ENCODE peak calls at places on chromosomes 11 and 22, in five cellular contexts. L is thoracic aorta, A is ovary, Q is endothelial cell, O is fibroblast of villous mesenchyme. F is an unnamed sample.

GRCh38 chr22:37148031-37148651 is 1.6 kb downstream of the IL2RB start:
- DNase-seq in O (no peak), Q (no peak), A (no peak), L (no peak), F (no peak)

GRCh38 chr22:29139965-29140782 is 65.5 kb upstream of the EMID1 start:
- DNase-seq in L (no peak), Q (no peak), A (no peak), O (peak), F (peak)

GRCh38 chr11:82775736-82776346 is 42.2 kb upstream of the FAM181B start:
- DNase-seq in O (peak), L (no peak), A (no peak), Q (peak), F (peak)

GRCh38 chr11:76201056-76201455 is 5.2 kb downstream of the WNT11 start:
- DNase-seq in A (no peak), Q (no peak), O (no peak), L (no peak), F (no peak)

GRCh38 chr11:7525424-7525823 is 11.6 kb downstream of the PPFIBP2 start:
- DNase-seq in A (no peak), L (no peak), Q (no peak), O (no peak), F (no peak)

GRCh38 chr22:30340911-30341685 is 14.4 kb upstream of the TBC1D10A start:
- DNase-seq in A (no peak), Q (no peak), O (no peak), L (peak), F (no peak)

GRCh38 chr11:133228406-133229330 is 303.6 kb downstream of the OPCML start:
- DNase-seq in O (no peak), Q (peak), L (no peak), A (no peak), F (no peak)

GRCh38 chr11:8691601-8692000 is 9.0 kb downstream of the RPL27A start:
- DNase-seq in O (no peak), A (no peak), Q (no peak), L (no peak), F (no peak)

GRCh38 chr11:102452461-102453285 is at the start of gene TMEM123:
- DNase-seq in Q (peak), A (peak), O (peak), L (peak), F (peak)

GRCh38 chr11:32473282-32473909 is 38.1 kb upstream of the WT1 start:
- DNase-seq in O (no peak), Q (no peak), L (no peak), A (no peak), F (no peak)

GRCh38 chr22:46961591-46962290 is 199.3 kb downstream of the TBC1D22A start:
- DNase-seq in O (no peak), Q (no peak), L (no peak), A (no peak), F (no peak)

GRCh38 chr11:10669258-10670033 is 24.1 kb downstream of the IRAG1 start:
- DNase-seq in L (no peak), A (no peak), O (peak), Q (no peak), F (no peak)

GRCh38 chr22:21816787-21817496 is 50.5 kb downstream of the MAPK1 start:
- DNase-seq in Q (no peak), O (peak), L (no peak), A (no peak), F (peak)

GRCh38 chr11:8265681-8266241 is 2.1 kb upstream of the LMO1 start:
- DNase-seq in O (no peak), A (no peak), L (no peak), Q (peak), F (no peak)

GRCh38 chr11:121117753-121118152 is 16.7 kb downstream of the TECTA start:
- DNase-seq in Q (no peak), O (no peak), L (no peak), A (no peak), F (no peak)

GRCh38 chr11:8442301-8442700 is 151.7 kb downstream of the STK33 start:
- DNase-seq in O (no peak), Q (no peak), L (no peak), A (no peak), F (no peak)

GRCh38 chr11:124762077-124762623 is at the start of gene ESAM:
- DNase-seq in O (no peak), A (no peak), L (no peak), Q (peak), F (no peak)

GRCh38 chr22:37501610-37502341 is 15.6 kb upstream of the MFNG start:
- DNase-seq in A (peak), O (peak), Q (no peak), L (peak), F (peak)

GRCh38 chr11:120057595-120058581 is 80.0 kb downstream of the TRIM29 start:
- DNase-seq in Q (no peak), O (no peak), L (no peak), A (no peak), F (peak)

GRCh38 chr11:63911876-63912275 is 5.1 kb downstream of the RCOR2 start:
- DNase-seq in O (no peak), A (no peak), L (no peak), Q (no peak), F (no peak)

GRCh38 chr22:45246060-45246985 is 5.6 kb upstream of the KIAA0930 start:
- DNase-seq in Q (no peak), O (peak), L (no peak), A (peak), F (peak)

GRCh38 chr11:3840289-3840869 is 380 bp downstream of the RHOG start:
- DNase-seq in A (peak), Q (no peak), O (peak), L (peak), F (no peak)

GRCh38 chr22:19019679-19020032 is 83.6 kb upstream of the PRODH start:
- DNase-seq in A (no peak), L (no peak), Q (no peak), O (no peak), F (no peak)

GRCh38 chr11:126419801-126420729 is 64.6 kb downstream of the ST3GAL4 start:
- DNase-seq in O (peak), L (no peak), A (no peak), Q (no peak), F (no peak)

GRCh38 chr11:2138075-2138435 is 1.1 kb downstream of the IGF2 start:
- DNase-seq in Q (no peak), A (no peak), L (no peak), O (no peak), F (no peak)

GRCh38 chr11:121741316-121741715 is 288.5 kb upstream of the SORL1-AS1 start:
- DNase-seq in Q (no peak), O (peak), L (no peak), A (peak), F (no peak)

GRCh38 chr11:65041206-65042035 is at the start of gene SAC3D1:
- DNase-seq in A (no peak), Q (no peak), L (no peak), O (no peak), F (peak)

GRCh38 chr11:84103096-84103495 is 816.9 kb upstream of the CCDC90B start:
- DNase-seq in L (no peak), Q (no peak), A (no peak), O (no peak), F (no peak)

GRCh38 chr11:78416285-78417174 is 1.1 kb downstream of the GAB2 start:
- DNase-seq in L (peak), Q (peak), A (peak), O (peak), F (peak)

GRCh38 chr11:119599864-119600593 is 129.0 kb downstream of the NECTIN1 start:
- DNase-seq in Q (no peak), O (no peak), A (no peak), L (no peak), F (no peak)

GRCh38 chr22:37640591-37641250 is 1.3 kb downstream of the SH3BP1 start:
- DNase-seq in O (no peak), L (no peak), A (no peak), Q (no peak), F (no peak)

GRCh38 chr11:70327717-70328116 is 57.2 kb downstream of the PPFIA1 start:
- DNase-seq in Q (no peak), A (no peak), O (no peak), L (no peak), F (no peak)

GRCh38 chr11:73961321-73961720 is 10.5 kb downstream of the DNAJB13 start:
- DNase-seq in A (no peak), O (no peak), L (no peak), Q (no peak), F (no peak)

GRCh38 chr11:64499261-64500004 is 91.6 kb upstream of the SLC22A12 start:
- DNase-seq in O (no peak), L (no peak), A (no peak), Q (no peak), F (no peak)

GRCh38 chr11:120739780-120740179 is 228.2 kb downstream of the GRIK4 start:
- DNase-seq in A (no peak), O (no peak), L (no peak), Q (no peak), F (no peak)

GRCh38 chr22:48603621-48604320 is 1223.9 kb downstream of the BRD1 start:
- DNase-seq in A (no peak), Q (no peak), O (no peak), L (no peak), F (no peak)

GRCh38 chr22:48600681-48601080 is 1227.0 kb downstream of the BRD1 start:
- DNase-seq in O (no peak), Q (no peak), L (no peak), A (no peak), F (no peak)

GRCh38 chr22:48605125-48605524 is 1222.5 kb downstream of the BRD1 start:
- DNase-seq in Q (no peak), A (no peak), L (no peak), O (no peak), F (no peak)

GRCh38 chr22:48600171-48600570 is 1227.5 kb downstream of the BRD1 start:
- DNase-seq in O (no peak), A (no peak), L (no peak), Q (no peak), F (no peak)

DNA sequence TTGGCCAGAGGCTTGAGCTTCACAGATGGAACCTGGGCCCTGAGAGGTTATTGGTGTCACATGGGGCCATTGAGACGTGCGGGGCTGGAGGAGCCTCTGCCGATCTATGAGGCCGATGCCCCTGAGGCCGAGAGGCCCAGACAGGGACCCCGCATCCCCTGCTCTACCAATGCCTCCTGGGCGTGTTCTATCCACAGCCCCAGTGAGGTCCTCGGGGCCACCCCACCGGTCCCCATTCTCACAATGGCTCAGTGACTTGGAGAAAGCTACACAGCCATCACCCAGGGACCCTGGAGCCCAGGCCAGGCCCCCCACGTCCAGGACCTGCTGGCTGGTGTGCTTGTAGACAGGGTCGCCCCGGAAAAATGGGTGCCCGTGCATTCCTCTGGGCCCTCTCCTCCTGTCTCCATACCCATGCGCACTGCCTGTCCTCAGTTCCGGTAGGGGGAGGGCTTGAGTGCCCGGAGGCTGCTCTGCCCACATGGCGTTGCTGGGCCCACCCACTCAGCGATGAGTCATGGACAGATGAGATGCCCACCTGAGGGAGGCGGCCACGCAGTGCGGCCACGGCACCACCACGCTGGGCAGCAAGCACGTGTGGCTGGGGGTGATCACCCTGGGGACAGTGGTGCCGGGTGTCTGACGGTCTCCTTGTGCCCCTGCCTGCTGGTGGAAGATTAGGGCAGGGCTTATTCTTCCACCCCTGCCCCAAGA is 1224.7 kb downstream of the BRD1 start:
- DNase-seq in L (no peak), Q (no peak), O (no peak), A (no peak), F (no peak)
- TF ChIP-seq CTCF in L (no peak), Q (no peak), O (no peak), A (no peak), F (no peak)

GRCh38 chr11:12100429-12100828 is 10.0 kb upstream of the MICAL2 start:
- DNase-seq in L (no peak), O (no peak), A (no peak), Q (no peak), F (no peak)

GRCh38 chr11:12101318-12101717 is 9.1 kb upstream of the MICAL2 start:
- DNase-seq in A (no peak), L (no peak), O (no peak), Q (no peak), F (no peak)

GRCh38 chr11:12100886-12101285 is 9.5 kb upstream of the MICAL2 start:
- DNase-seq in L (no peak), O (no peak), A (no peak), Q (no peak), F (no peak)

GRCh38 chr11:12098601-12099000 is 11.8 kb upstream of the MICAL2 start:
- DNase-seq in Q (no peak), A (no peak), O (no peak), L (no peak), F (no peak)

DNA sequence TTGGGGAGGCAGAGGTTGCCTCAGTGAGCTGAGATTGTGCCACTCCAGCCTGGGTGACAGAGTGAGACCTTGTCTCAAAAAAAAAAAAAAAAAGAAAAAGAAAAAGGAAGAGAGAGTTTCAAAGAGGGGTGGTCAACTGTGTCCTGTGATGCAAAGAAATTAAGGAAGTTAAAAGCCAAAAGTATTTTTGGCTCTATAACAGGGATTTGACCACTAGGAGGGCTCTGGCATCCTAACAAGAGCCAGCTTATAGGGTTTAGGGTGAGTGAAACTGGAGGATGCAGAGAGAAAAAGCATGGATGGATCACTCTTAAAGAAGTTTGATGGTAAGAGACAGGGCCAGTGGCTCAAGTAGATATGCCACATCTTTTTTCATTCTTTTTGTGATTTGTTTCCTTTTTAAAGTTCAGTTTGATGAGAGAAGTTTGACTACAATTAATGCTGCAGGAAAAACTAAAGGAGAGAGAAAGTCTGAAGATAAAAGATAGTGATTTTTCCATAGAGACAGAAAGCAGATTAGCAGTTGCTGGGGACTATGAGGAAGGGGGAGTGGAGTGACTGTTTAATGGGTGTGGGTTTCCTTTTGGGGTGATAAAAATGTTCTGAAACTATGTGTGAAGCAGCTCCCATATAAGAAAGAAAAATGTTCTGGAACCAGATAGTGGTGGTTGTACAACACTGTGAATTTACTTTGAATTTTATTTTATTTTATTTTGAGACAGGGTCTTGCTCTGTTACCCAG is 11.1 kb upstream of the MICAL2 start:
- DNase-seq in Q (no peak), A (no peak), L (no peak), O (peak), F (no peak)
- TF ChIP-seq CTCF in Q (no peak), A (no peak), L (no peak), O (peak), F (no peak)

GRCh38 chr11:13016415-13016814 is 7.3 kb downstream of the RASSF10 start:
- DNase-seq in Q (peak), A (no peak), O (no peak), L (no peak), F (peak)
- TF ChIP-seq CTCF in Q (no peak), A (no peak), O (no peak), L (no peak), F (peak)

GRCh38 chr22:26554956-26555355 is 35.0 kb downstream of the TPST2 start:
- DNase-seq in A (no peak), O (no peak), L (no peak), Q (no peak), F (no peak)

GRCh38 chr22:26559961-26560575 is 29.9 kb downstream of the TPST2 start:
- DNase-seq in L (no peak), A (no peak), O (no peak), Q (no peak), F (no peak)

GRCh38 chr22:26555478-26555877 is 34.5 kb downstream of the TPST2 start:
- DNase-seq in A (no peak), O (no peak), L (no peak), Q (no peak), F (no peak)

GRCh38 chr22:26556904-26557303 is 33.0 kb downstream of the TPST2 start:
- DNase-seq in O (no peak), Q (no peak), L (no peak), A (no peak), F (no peak)

DNA sequence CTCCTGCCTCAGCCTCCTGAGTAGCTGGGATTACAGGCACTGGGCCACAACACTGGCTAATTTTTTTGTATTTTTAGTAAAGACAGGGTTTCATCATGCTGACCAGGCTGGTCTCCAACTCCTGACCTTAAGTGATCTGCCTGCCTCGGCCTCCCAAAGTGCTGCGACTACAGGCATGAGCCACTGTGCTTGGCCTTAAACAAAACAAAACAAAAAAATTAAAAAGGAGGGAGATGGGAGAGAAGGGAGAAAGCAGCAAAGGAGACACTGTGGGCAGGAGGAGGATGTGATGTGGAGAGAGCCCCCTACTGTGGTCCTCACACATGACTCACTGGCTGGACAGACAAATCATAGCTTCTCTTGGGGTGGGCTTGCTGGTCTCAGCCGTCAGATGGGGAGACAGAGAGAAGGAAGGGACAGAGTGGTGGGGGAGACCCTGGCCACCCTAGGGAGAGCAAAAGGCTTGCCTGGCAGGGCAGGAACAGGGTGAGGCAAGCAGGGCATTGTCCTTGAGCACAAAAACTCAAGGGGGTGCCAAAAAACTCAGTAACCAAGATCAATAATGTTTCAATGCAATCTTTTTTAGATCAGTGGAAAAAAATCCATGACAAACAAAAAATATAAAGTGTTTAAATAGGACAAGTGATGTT is 31.6 kb downstream of the TPST2 start:
- DNase-seq in Q (no peak), A (no peak), O (no peak), L (no peak), F (no peak)
- TF ChIP-seq CTCF in Q (no peak), A (no peak), O (no peak), L (no peak), F (no peak)

GRCh38 chr22:35758394-35758793 is 40.7 kb downstream of the APOL5 start:
- DNase-seq in Q (no peak), A (no peak), O (no peak), L (no peak), F (no peak)

GRCh38 chr22:35766654-35767580 is 49.2 kb downstream of the APOL5 start:
- DNase-seq in Q (peak), O (peak), L (no peak), A (peak), F (no peak)

GRCh38 chr22:35756722-35757121 is 39.0 kb downstream of the APOL5 start:
- DNase-seq in O (no peak), A (no peak), L (no peak), Q (no peak), F (no peak)

DNA sequence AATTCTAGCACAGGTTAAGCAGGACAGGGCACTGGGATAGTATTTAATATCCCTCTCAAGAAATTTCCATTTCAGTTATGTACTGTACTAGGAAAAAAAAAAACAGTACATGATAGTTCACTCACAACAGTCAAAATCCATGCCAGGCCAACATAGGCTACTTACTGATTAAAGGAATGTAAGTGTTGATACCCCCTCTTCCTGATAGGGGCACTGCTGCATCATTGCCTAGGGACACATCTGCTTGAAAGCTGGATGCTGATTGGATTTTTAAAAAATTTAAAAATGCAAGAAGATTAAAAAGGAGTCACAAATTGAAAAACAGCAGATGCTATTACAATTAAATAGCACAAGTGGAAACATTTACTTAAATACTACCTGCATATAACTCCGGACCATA is 43.4 kb downstream of the APOL5 start:
- DNase-seq in L (no peak), A (no peak), Q (no peak), O (peak), F (peak)
- TF ChIP-seq CTCF in L (no peak), A (no peak), Q (no peak), O (peak), F (peak)

GRCh38 chr11:100756556-100756955 is 69.5 kb downstream of the ARHGAP42 start:
- DNase-seq in L (no peak), A (no peak), O (peak), Q (no peak), F (no peak)

GRCh38 chr11:100753144-100753543 is 66.1 kb downstream of the ARHGAP42 start:
- DNase-seq in A (no peak), O (no peak), L (no peak), Q (peak), F (peak)

GRCh38 chr11:100752371-100753073 is 65.4 kb downstream of the ARHGAP42 start:
- DNase-seq in A (no peak), L (no peak), Q (no peak), O (no peak), F (peak)

GRCh38 chr11:100757636-100758035 is 70.5 kb downstream of the ARHGAP42 start:
- DNase-seq in O (no peak), L (no peak), Q (no peak), A (no peak), F (no peak)

GRCh38 chr11:100753562-100753961 is 66.5 kb downstream of the ARHGAP42 start:
- DNase-seq in L (no peak), Q (peak), A (no peak), O (peak), F (no peak)
- TF ChIP-seq CTCF in L (no peak), Q (no peak), A (no peak), O (no peak), F (no peak)

F was measured in MCF 10A.